ENCODE peak calls at places on chromosomes 6 and 20, in eight cellular contexts. Q is nephron progenitor cell; T is CD8-positive, alpha-beta T cell; S is stomach; X is progenitor cell of endocrine pancreas; J is foreskin fibroblast; P is Peyer's patch; W is choroid plexus epithelial cell. K is an unnamed sample.
A peak's percentile ranks its signal among the peaks of the same experiment; 100 is the strongest.

GRCh38 chr6:89952696-89953095 is 58.4 kb downstream of the GJA10 start:
- DNase-seq in P (no peak), T (peak; percentile 61), Q (no peak), X (no peak), J (peak; percentile 89), W (peak; percentile 76), S (no peak), K (no peak)

GRCh38 chr6:151807513-151808330 is at the start of gene ESR1:
- DNase-seq in W (peak; percentile 35), T (no peak), P (no peak), Q (peak; percentile 48), S (peak; percentile 28), X (peak; percentile 35), J (peak; percentile 69), K (no peak)

GRCh38 chr20:36439040-36439730 is 102.1 kb upstream of the MYL9 start:
- DNase-seq in S (peak; percentile 79), X (peak; percentile 75), T (peak; percentile 67), J (peak; percentile 80), W (peak; percentile 66), Q (peak; percentile 87), P (peak; percentile 70), K (no peak)

GRCh38 chr20:39289316-39289715 is 327.2 kb downstream of the DHX35 start:
- DNase-seq in P (no peak), T (no peak), W (no peak), X (no peak), Q (no peak), S (no peak), J (no peak), K (no peak)

GRCh38 chr6:125031385-125031784 is 69.1 kb downstream of the RNF217 start:
- DNase-seq in J (no peak), S (no peak), P (no peak), Q (no peak), X (no peak), W (no peak), T (no peak), K (no peak)

GRCh38 chr6:39335780-39336541 is 13.5 kb upstream of the KCNK16 start:
- DNase-seq in S (no peak), W (no peak), P (no peak), T (no peak), X (no peak), Q (no peak), J (peak; percentile 9), K (peak; percentile 62)

GRCh38 chr6:127879685-127880084 is 21.2 kb downstream of the THEMIS start:
- DNase-seq in X (peak; percentile 37), J (peak; percentile 15), T (peak; percentile 21), P (peak; percentile 37), Q (peak; percentile 66), W (peak; percentile 54), S (no peak), K (no peak)

GRCh38 chr6:85015396-85015990 is 251.1 kb upstream of the TBX18 start:
- DNase-seq in S (peak; percentile 31), J (peak; percentile 85), X (peak; percentile 44), Q (peak; percentile 70), P (no peak), T (no peak), W (peak; percentile 89), K (no peak)

GRCh38 chr6:36958775-36959554 is 4.4 kb downstream of the PI16 start:
- DNase-seq in T (no peak), X (no peak), Q (no peak), S (no peak), J (no peak), P (peak; percentile 37), W (no peak), K (peak; percentile 93)

GRCh38 chr6:137738931-137739504 is 128.0 kb upstream of the TNFAIP3 start:
- DNase-seq in S (no peak), P (no peak), Q (no peak), W (peak; percentile 38), T (no peak), X (no peak), J (no peak), K (no peak)

GRCh38 chr20:709421-709820 is 33.8 kb upstream of the SCRT2 start:
- DNase-seq in W (peak; percentile 9), P (no peak), Q (no peak), T (no peak), J (peak; percentile 50), S (peak; percentile 56), X (no peak), K (no peak)

GRCh38 chr6:835476-836160 is 142.7 kb upstream of the EXOC2 start:
- DNase-seq in T (no peak), X (no peak), J (peak; percentile 22), P (no peak), Q (no peak), W (peak; percentile 32), S (no peak), K (no peak)

GRCh38 chr6:124795879-124796838 is 166.1 kb upstream of the RNF217 start:
- DNase-seq in X (peak; percentile 26), T (no peak), J (peak; percentile 22), S (no peak), Q (peak; percentile 41), P (no peak), W (peak; percentile 75), K (no peak)

GRCh38 chr20:17661121-17661744 is 20.8 kb downstream of the RRBP1 start:
- DNase-seq in T (no peak), W (no peak), S (no peak), P (peak; percentile 52), X (no peak), Q (no peak), J (peak; percentile 42), K (no peak)

GRCh38 chr6:28215425-28215824 is 9.7 kb upstream of the ZSCAN9 start:
- DNase-seq in T (no peak), Q (no peak), P (no peak), J (peak; percentile 71), S (no peak), W (peak; percentile 16), X (no peak), K (no peak)

GRCh38 chr6:28213213-28213523 is 11.9 kb upstream of the ZSCAN9 start:
- DNase-seq in S (no peak), Q (no peak), X (no peak), P (no peak), J (no peak), W (no peak), T (no peak), K (no peak)

GRCh38 chr6:28211840-28212509 is 13.1 kb upstream of the ZSCAN9 start:
- DNase-seq in P (peak; percentile 46), W (no peak), X (no peak), J (no peak), S (no peak), Q (no peak), T (no peak), K (no peak)

GRCh38 chr6:28209753-28210535 is 15.1 kb upstream of the ZSCAN9 start:
- DNase-seq in J (no peak), T (no peak), P (no peak), Q (no peak), W (no peak), X (no peak), S (no peak), K (no peak)

GRCh38 chr6:28212510-28213212 is 12.4 kb upstream of the ZSCAN9 start:
- DNase-seq in J (peak; percentile 92), T (no peak), W (peak; percentile 89), Q (peak; percentile 68), P (peak; percentile 58), X (no peak), S (no peak), K (no peak)
- TF ChIP-seq CTCF in J (no peak), T (no peak), W (no peak), Q (no peak), P (no peak), X (no peak), S (no peak), K (peak; percentile 47)

DNA sequence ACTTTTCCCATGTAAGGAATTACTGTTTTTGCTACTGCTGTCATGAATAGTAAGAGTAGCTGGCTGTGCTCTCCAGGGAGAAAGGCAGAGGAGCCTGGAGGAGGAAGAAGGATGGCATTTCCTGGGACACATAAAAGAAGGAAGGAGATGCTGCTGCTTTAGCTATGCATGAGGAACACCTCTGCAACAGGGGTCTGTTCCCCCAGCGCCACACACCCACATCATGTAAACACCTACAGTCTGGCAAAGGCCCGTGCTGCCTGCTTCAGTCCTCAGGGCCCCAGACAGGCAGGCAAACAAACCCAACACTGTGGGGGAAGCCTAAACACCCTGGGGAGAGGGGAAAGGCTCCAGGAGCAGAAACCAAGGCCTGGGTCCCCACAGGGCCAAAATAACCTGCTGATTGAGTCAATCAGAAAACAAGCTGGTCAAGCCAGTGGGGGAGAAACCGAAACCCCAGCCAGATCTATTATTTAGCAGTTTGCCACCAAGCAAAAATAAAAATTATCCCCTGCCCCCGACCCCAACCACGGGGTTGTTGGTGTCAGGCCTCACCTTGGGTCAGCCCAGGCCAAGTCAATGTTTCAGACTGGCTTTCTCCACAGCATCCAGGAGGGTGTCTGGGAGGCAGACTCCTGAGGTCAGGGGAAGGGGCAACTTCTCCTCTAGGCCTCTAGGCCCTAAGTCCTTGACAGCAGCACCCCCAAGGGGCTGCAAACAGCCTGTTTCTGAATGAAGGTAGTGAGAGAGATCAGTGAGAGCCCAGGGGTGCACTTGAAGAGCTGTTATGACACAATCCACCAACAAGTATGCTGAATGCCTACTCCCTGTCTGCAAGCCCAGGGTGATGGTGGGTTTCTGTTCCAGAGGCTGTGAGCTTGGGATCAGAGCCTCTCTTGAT is 34.6 kb upstream of the SCUBE3 start:
- DNase-seq in T (no peak), S (no peak), W (no peak), Q (no peak), J (no peak), X (no peak), P (no peak), K (no peak)
- TF ChIP-seq CTCF in T (no peak), S (no peak), W (peak; percentile 12), Q (no peak), J (no peak), X (no peak), P (no peak), K (no peak)

GRCh38 chr6:99427988-99428387 is 2.9 kb upstream of the PNISR start:
- DNase-seq in W (no peak), S (no peak), T (no peak), X (no peak), J (no peak), Q (no peak), P (no peak), K (no peak)

GRCh38 chr6:99431901-99432300 is 6.8 kb upstream of the PNISR start:
- DNase-seq in X (no peak), S (no peak), T (no peak), Q (no peak), P (no peak), W (no peak), J (no peak), K (no peak)

GRCh38 chr6:99434702-99435530 is 9.8 kb upstream of the PNISR start:
- DNase-seq in S (no peak), X (no peak), J (peak; percentile 55), Q (no peak), P (no peak), W (peak; percentile 65), T (no peak), K (no peak)

GRCh38 chr6:99432877-99433276 is 7.8 kb upstream of the PNISR start:
- DNase-seq in T (no peak), P (no peak), Q (peak; percentile 61), J (no peak), X (no peak), W (no peak), S (no peak), K (no peak)
- TF ChIP-seq CTCF in T (no peak), P (no peak), Q (no peak), J (no peak), X (no peak), W (no peak), S (no peak), K (no peak)

DNA sequence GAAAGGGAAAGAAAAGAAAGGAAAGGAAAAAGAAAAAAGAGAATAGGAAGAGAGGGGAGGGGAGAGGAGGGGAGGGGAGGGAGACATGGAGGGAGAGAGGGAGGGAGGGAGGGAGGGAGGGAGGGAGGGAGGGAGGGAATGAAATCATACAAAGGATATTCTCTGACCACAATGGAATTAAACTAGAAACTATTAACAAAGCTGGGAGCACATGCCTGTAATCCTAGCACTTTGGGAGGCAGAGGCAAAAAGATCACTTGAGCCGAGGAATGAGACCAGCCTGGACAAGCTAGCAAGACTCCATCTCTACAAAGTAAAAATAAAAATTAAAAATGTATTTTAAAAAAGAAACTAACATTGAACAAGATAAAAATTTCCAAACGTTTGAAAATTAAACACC is 62.8 kb downstream of the ILRUN start:
- DNase-seq in Q (no peak), S (no peak), T (no peak), X (no peak), J (no peak), P (no peak), W (no peak), K (no peak)
- TF ChIP-seq CTCF in Q (no peak), S (no peak), T (no peak), X (no peak), J (no peak), P (no peak), W (no peak), K (no peak)

K was measured in chondrocyte.